ENCODE peak calls at places on chromosomes 3 and 15, in six cellular contexts. One of them, this sample, is unnamed.

GRCh38 chr3:99958177-99958912 is 140.7 kb downstream of the CMSS1 start:
- DNase-seq in IMR-90: no peak
- DNase-seq in HEK293T: no peak
- DNase-seq in HepG2: no peak
- DNase-seq in GM12878: no peak
- DNase-seq in K562: no peak
- DNase-seq in this sample: no peak

GRCh38 chr3:81968628-81969027 is 207.2 kb upstream of the GBE1 start:
- DNase-seq in IMR-90: no peak
- DNase-seq in HEK293T: no peak
- DNase-seq in HepG2: no peak
- DNase-seq in GM12878: no peak
- DNase-seq in K562: no peak
- DNase-seq in this sample: no peak

GRCh38 chr15:73806698-73807483 is 53.7 kb upstream of the INSYN1 start:
- DNase-seq in IMR-90: no peak
- DNase-seq in HEK293T: no peak
- DNase-seq in HepG2: peak
- DNase-seq in GM12878: no peak
- DNase-seq in K562: no peak
- DNase-seq in this sample: no peak

GRCh38 chr3:71581451-71581980 is 2.0 kb downstream of the FOXP1 start:
- DNase-seq in IMR-90: no peak
- DNase-seq in HEK293T: peak
- DNase-seq in HepG2: no peak
- DNase-seq in GM12878: no peak
- DNase-seq in K562: peak
- DNase-seq in this sample: no peak

GRCh38 chr3:187567026-187567425 is 103.2 kb downstream of the SST start:
- DNase-seq in IMR-90: peak
- DNase-seq in HEK293T: no peak
- DNase-seq in HepG2: no peak
- DNase-seq in GM12878: no peak
- DNase-seq in K562: no peak
- DNase-seq in this sample: no peak

GRCh38 chr3:136067211-136067610 is 101.7 kb downstream of the PPP2R3A start:
- DNase-seq in IMR-90: no peak
- DNase-seq in HEK293T: no peak
- DNase-seq in HepG2: no peak
- DNase-seq in GM12878: no peak
- DNase-seq in K562: no peak
- DNase-seq in this sample: no peak

GRCh38 chr3:138423316-138423715 is 11.1 kb upstream of the ESYT3 start:
- DNase-seq in IMR-90: no peak
- DNase-seq in HEK293T: no peak
- DNase-seq in HepG2: no peak
- DNase-seq in GM12878: no peak
- DNase-seq in K562: no peak
- DNase-seq in this sample: no peak

GRCh38 chr3:39548282-39548681 is 80.8 kb downstream of the MOBP start:
- DNase-seq in IMR-90: no peak
- DNase-seq in HEK293T: no peak
- DNase-seq in HepG2: no peak
- DNase-seq in GM12878: no peak
- DNase-seq in K562: no peak
- DNase-seq in this sample: no peak

GRCh38 chr3:186663351-186664118 is 2.3 kb upstream of the HRG start:
- DNase-seq in IMR-90: no peak
- DNase-seq in HEK293T: no peak
- DNase-seq in HepG2: no peak
- DNase-seq in GM12878: no peak
- DNase-seq in K562: no peak
- DNase-seq in this sample: no peak

GRCh38 chr3:48394391-48394790 is 22.4 kb downstream of the FBXW12 start:
- DNase-seq in IMR-90: no peak
- DNase-seq in HEK293T: no peak
- DNase-seq in HepG2: no peak
- DNase-seq in GM12878: no peak
- DNase-seq in K562: no peak
- DNase-seq in this sample: no peak

GRCh38 chr15:24772709-24773373 is 97.3 kb downstream of the NPAP1 start:
- DNase-seq in IMR-90: peak
- DNase-seq in HEK293T: no peak
- DNase-seq in HepG2: peak
- DNase-seq in GM12878: no peak
- DNase-seq in K562: peak
- DNase-seq in this sample: no peak

GRCh38 chr15:45203182-45203581 is 15.4 kb upstream of the SHF start:
- DNase-seq in IMR-90: no peak
- DNase-seq in HEK293T: no peak
- DNase-seq in HepG2: no peak
- DNase-seq in GM12878: no peak
- DNase-seq in K562: no peak
- DNase-seq in this sample: no peak

GRCh38 chr3:49462222-49462621 is 7.8 kb upstream of the DAG1 start:
- DNase-seq in IMR-90: peak
- DNase-seq in HEK293T: no peak
- DNase-seq in HepG2: peak
- DNase-seq in GM12878: no peak
- DNase-seq in K562: peak
- DNase-seq in this sample: no peak

GRCh38 chr3:52341123-52341522 is 25.0 kb downstream of the DNAH1 start:
- DNase-seq in IMR-90: no peak
- DNase-seq in HEK293T: no peak
- DNase-seq in HepG2: no peak
- DNase-seq in GM12878: no peak
- DNase-seq in K562: no peak
- DNase-seq in this sample: no peak

GRCh38 chr3:189537135-189537534 is 94.1 kb upstream of the TP63 start:
- DNase-seq in IMR-90: no peak
- DNase-seq in HEK293T: no peak
- DNase-seq in HepG2: no peak
- DNase-seq in GM12878: no peak
- DNase-seq in K562: no peak
- DNase-seq in this sample: no peak
- TF ChIP-seq BHLHE40 in IMR-90: no peak
- TF ChIP-seq BHLHE40 in HEK293T: no peak
- TF ChIP-seq BHLHE40 in HepG2: no peak
- TF ChIP-seq BHLHE40 in GM12878: no peak
- TF ChIP-seq BHLHE40 in K562: no peak
- TF ChIP-seq BHLHE40 in this sample: no peak

GRCh38 chr3:110430146-110430545 is 641.5 kb upstream of the NECTIN3 start:
- DNase-seq in IMR-90: peak
- DNase-seq in HEK293T: no peak
- DNase-seq in HepG2: no peak
- DNase-seq in GM12878: no peak
- DNase-seq in K562: no peak
- DNase-seq in this sample: no peak
- TF ChIP-seq BHLHE40 in IMR-90: no peak
- TF ChIP-seq BHLHE40 in HEK293T: no peak
- TF ChIP-seq BHLHE40 in HepG2: no peak
- TF ChIP-seq BHLHE40 in GM12878: no peak
- TF ChIP-seq BHLHE40 in K562: no peak
- TF ChIP-seq BHLHE40 in this sample: no peak

GRCh38 chr3:120048355-120048754 is 45.9 kb downstream of the GSK3B start:
- DNase-seq in IMR-90: peak
- DNase-seq in HEK293T: no peak
- DNase-seq in HepG2: no peak
- DNase-seq in GM12878: no peak
- DNase-seq in K562: no peak
- DNase-seq in this sample: no peak
- TF ChIP-seq BHLHE40 in IMR-90: no peak
- TF ChIP-seq BHLHE40 in HEK293T: no peak
- TF ChIP-seq BHLHE40 in HepG2: no peak
- TF ChIP-seq BHLHE40 in GM12878: no peak
- TF ChIP-seq BHLHE40 in K562: no peak
- TF ChIP-seq BHLHE40 in this sample: no peak

GRCh38 chr3:147400111-147400510 is 6.2 kb downstream of the ZIC4 start:
- DNase-seq in IMR-90: no peak
- DNase-seq in HEK293T: no peak
- DNase-seq in HepG2: no peak
- DNase-seq in GM12878: no peak
- DNase-seq in K562: no peak
- DNase-seq in this sample: no peak
- TF ChIP-seq BHLHE40 in IMR-90: no peak
- TF ChIP-seq BHLHE40 in HEK293T: no peak
- TF ChIP-seq BHLHE40 in HepG2: no peak
- TF ChIP-seq BHLHE40 in GM12878: no peak
- TF ChIP-seq BHLHE40 in K562: no peak
- TF ChIP-seq BHLHE40 in this sample: no peak

DNA sequence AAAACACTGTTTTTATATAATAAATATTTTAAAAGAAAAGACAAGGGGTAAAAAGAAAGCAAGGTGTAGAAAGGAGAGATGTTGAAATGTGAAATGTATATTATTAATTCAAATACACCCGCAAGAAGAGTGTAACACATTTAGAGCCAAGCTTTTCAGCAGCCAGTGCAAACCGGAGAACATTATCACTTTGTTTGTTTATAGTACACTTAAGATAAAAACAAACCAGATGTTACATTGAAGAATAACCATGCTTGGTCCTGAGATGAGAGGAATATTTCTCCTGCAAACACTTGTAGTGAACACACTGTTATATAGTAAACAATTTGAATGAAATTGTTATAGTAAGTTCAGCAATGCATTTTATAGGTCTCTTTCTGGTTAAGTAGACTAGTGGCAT is 1441.5 kb downstream of the OTOL1 start:
- DNase-seq in IMR-90: no peak
- DNase-seq in HEK293T: no peak
- DNase-seq in HepG2: no peak
- DNase-seq in GM12878: no peak
- DNase-seq in K562: no peak
- DNase-seq in this sample: no peak
- TF ChIP-seq BHLHE40 in IMR-90: no peak
- TF ChIP-seq BHLHE40 in HEK293T: no peak
- TF ChIP-seq BHLHE40 in HepG2: no peak
- TF ChIP-seq BHLHE40 in GM12878: no peak
- TF ChIP-seq BHLHE40 in K562: no peak
- TF ChIP-seq BHLHE40 in this sample: no peak

DNA sequence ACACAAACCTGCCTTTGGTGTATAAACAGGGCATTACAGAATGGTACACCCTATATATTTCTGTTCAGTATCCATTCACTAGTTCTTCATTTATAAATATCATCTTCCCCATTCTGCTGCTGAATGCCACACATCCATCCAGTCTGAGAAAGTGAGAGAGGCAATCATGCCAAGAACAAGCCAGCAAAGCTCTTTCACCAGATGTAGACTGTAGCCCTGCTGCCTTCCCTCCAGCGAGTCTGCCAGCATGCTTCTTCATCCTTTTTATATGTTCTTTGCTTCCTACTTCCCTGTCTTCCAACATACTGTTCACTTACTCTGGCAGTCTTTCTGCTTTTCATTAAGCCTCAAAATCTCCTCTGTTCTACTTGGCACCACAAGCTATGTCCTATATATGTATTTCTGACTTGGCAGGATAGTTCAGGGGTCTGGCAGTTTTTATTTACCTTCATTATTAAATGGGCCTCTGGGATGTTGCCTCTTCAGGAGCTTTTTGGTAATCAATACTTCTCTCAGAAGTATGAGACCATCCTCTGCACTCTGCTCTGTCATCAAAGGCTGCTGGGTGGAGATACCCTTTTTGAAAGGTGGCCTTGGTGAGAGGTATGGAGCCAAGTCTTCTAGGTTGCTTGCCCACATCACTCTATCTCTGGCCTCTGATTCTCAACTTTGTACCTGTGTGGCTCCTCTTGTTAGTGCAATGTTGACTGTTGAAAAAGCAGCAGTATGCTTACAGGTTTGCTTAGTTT is 48.6 kb downstream of the CHP1 start:
- DNase-seq in IMR-90: no peak
- DNase-seq in HEK293T: no peak
- DNase-seq in HepG2: peak
- DNase-seq in GM12878: no peak
- DNase-seq in K562: no peak
- DNase-seq in this sample: no peak
- TF ChIP-seq BHLHE40 in IMR-90: no peak
- TF ChIP-seq BHLHE40 in HEK293T: no peak
- TF ChIP-seq BHLHE40 in HepG2: no peak
- TF ChIP-seq BHLHE40 in GM12878: no peak
- TF ChIP-seq BHLHE40 in K562: no peak
- TF ChIP-seq BHLHE40 in this sample: no peak

GRCh38 chr3:22490747-22491146 is 712.4 kb upstream of the UBE2E2 start:
- DNase-seq in IMR-90: no peak
- DNase-seq in HEK293T: no peak
- DNase-seq in HepG2: no peak
- DNase-seq in GM12878: no peak
- DNase-seq in K562: no peak
- DNase-seq in this sample: no peak
- TF ChIP-seq BHLHE40 in IMR-90: no peak
- TF ChIP-seq BHLHE40 in HEK293T: no peak
- TF ChIP-seq BHLHE40 in HepG2: no peak
- TF ChIP-seq BHLHE40 in GM12878: no peak
- TF ChIP-seq BHLHE40 in K562: no peak
- TF ChIP-seq BHLHE40 in this sample: no peak

This sample was measured in A549.